ENCODE peak calls at places on chromosomes 2 and 18, in eight cellular contexts. J is smooth muscle cell of the brain vasculature, W is D341Med, G is anterior cingulate cortex, H is fibroblast of villous mesenchyme, O is GM04503, K is tibial artery, V is heart left ventricle. L is an unnamed sample.

GRCh38 chr2:3349211-3349693 is 28.4 kb downstream of the EIPR1 start:
- DNase-seq in V (no peak), J (no peak), K (no peak), H (no peak), G (peak; percentile 63), O (no peak), W (no peak), L (no peak)

GRCh38 chr2:120592084-120592483 is 143.6 kb upstream of the GLI2 start:
- DNase-seq in J (no peak), V (no peak), K (no peak), G (no peak), O (no peak), W (no peak), H (no peak), L (no peak)

GRCh38 chr2:192146069-192147006 is 48.4 kb downstream of the TMEFF2 start:
- DNase-seq in V (no peak), W (no peak), O (no peak), H (peak; percentile 36), G (no peak), K (no peak), J (no peak), L (peak; percentile 76)

GRCh38 chr2:40957508-40957907 is 505.6 kb upstream of the SLC8A1 start:
- DNase-seq in W (no peak), G (no peak), J (no peak), O (no peak), H (no peak), V (no peak), K (no peak), L (peak; percentile 83)

GRCh38 chr18:62867521-62867920 is 152.2 kb downstream of the PHLPP1 start:
- DNase-seq in W (no peak), K (no peak), G (peak; percentile 1), O (no peak), J (no peak), H (no peak), V (no peak), L (no peak)

GRCh38 chr2:97728091-97728596 is 14.8 kb downstream of the ZAP70 start:
- DNase-seq in J (no peak), H (no peak), O (peak; percentile 11), W (peak; percentile 81), G (no peak), K (no peak), V (no peak), L (peak; percentile 38)

GRCh38 chr18:63160172-63160995 is 159.2 kb downstream of the BCL2 start:
- DNase-seq in O (no peak), V (no peak), J (no peak), G (no peak), W (no peak), K (no peak), H (no peak), L (no peak)

GRCh38 chr2:231988179-231988866 is 26.8 kb downstream of the DIS3L2 start:
- DNase-seq in O (no peak), H (peak; percentile 57), W (no peak), K (no peak), V (no peak), G (no peak), J (no peak), L (no peak)

GRCh38 chr2:45119038-45119437 is 109.8 kb upstream of the SIX2 start:
- DNase-seq in O (no peak), J (no peak), V (no peak), G (no peak), W (no peak), H (peak; percentile 51), K (no peak), L (peak; percentile 77)

GRCh38 chr2:233153146-233153798 is 93.1 kb downstream of the INPP5D start:
- DNase-seq in V (no peak), J (no peak), W (no peak), G (no peak), O (no peak), K (no peak), H (no peak), L (peak; percentile 48)

GRCh38 chr2:45974762-45975408 is 322.3 kb upstream of the EPAS1 start:
- DNase-seq in K (no peak), H (no peak), G (no peak), V (no peak), W (no peak), O (no peak), J (no peak), L (no peak)

GRCh38 chr2:149579972-149580882 is 7.3 kb downstream of the MMADHC start:
- DNase-seq in V (no peak), W (no peak), G (no peak), J (no peak), K (no peak), H (peak; percentile 15), O (no peak), L (peak; percentile 30)

GRCh38 chr2:141311430-141311829 is 819.4 kb downstream of the LRP1B start:
- DNase-seq in V (no peak), H (no peak), J (no peak), W (no peak), K (no peak), G (no peak), O (no peak), L (no peak)

GRCh38 chr2:219252900-219253752 is at the start of gene TUBA4B:
- DNase-seq in W (peak; percentile 41), G (no peak), H (no peak), O (no peak), V (peak; percentile 46), J (no peak), K (peak; percentile 79), L (peak; percentile 79)

GRCh38 chr2:162989507-162989906 is 150.9 kb upstream of the KCNH7 start:
- DNase-seq in J (no peak), K (no peak), H (no peak), G (no peak), V (no peak), W (no peak), O (no peak), L (no peak)